ENCODE peak calls at places on chromosomes 4 and X, in six cellular contexts. One of them, this sample, is unnamed.

GRCh38 chr4:23041501-23041900 is 348.8 kb downstream of the GBA3 start:
- DNase-seq in stimulated activated CD4-positive, alpha-beta T cell treated with anti-CD3 and anti-CD28 coated beads, Interleukin-12 subunit alpha, Interleukin-12 subunit beta, amount 100 ng/mL, for 4 hours: no peak
- DNase-seq in HepG2: no peak
- DNase-seq in activated CD8-positive, alpha-beta T cell treated with anti-CD3 and anti-CD28 coated beads, Interleukin-2, amount 10 ng/mL, durations not matched to agents 7 days and 5 days: no peak
- DNase-seq in CD8-positive, alpha-beta memory T cell: no peak
- DNase-seq in stimulated activated naive CD4-positive, alpha-beta T cell: no peak
- DNase-seq in this sample: no peak

GRCh38 chr4:152265149-152265621 is 270.7 kb downstream of the FBXW7 start:
- DNase-seq in stimulated activated CD4-positive, alpha-beta T cell treated with anti-CD3 and anti-CD28 coated beads, Interleukin-12 subunit alpha, Interleukin-12 subunit beta, amount 100 ng/mL, for 4 hours: no peak
- DNase-seq in HepG2: peak; percentile 21
- DNase-seq in activated CD8-positive, alpha-beta T cell treated with anti-CD3 and anti-CD28 coated beads, Interleukin-2, amount 10 ng/mL, durations not matched to agents 7 days and 5 days: no peak
- DNase-seq in CD8-positive, alpha-beta memory T cell: no peak
- DNase-seq in stimulated activated naive CD4-positive, alpha-beta T cell: no peak
- DNase-seq in this sample: no peak

GRCh38 chr4:45931151-45931550 is 192.7 kb downstream of the GABRG1 start:
- DNase-seq in stimulated activated CD4-positive, alpha-beta T cell treated with anti-CD3 and anti-CD28 coated beads, Interleukin-12 subunit alpha, Interleukin-12 subunit beta, amount 100 ng/mL, for 4 hours: no peak
- DNase-seq in HepG2: no peak
- DNase-seq in activated CD8-positive, alpha-beta T cell treated with anti-CD3 and anti-CD28 coated beads, Interleukin-2, amount 10 ng/mL, durations not matched to agents 7 days and 5 days: no peak
- DNase-seq in CD8-positive, alpha-beta memory T cell: no peak
- DNase-seq in stimulated activated naive CD4-positive, alpha-beta T cell: no peak
- DNase-seq in this sample: no peak

GRCh38 chr4:107854326-107855030 is 29.7 kb downstream of the SGMS2 start:
- DNase-seq in stimulated activated CD4-positive, alpha-beta T cell treated with anti-CD3 and anti-CD28 coated beads, Interleukin-12 subunit alpha, Interleukin-12 subunit beta, amount 100 ng/mL, for 4 hours: no peak
- DNase-seq in HepG2: no peak
- DNase-seq in activated CD8-positive, alpha-beta T cell treated with anti-CD3 and anti-CD28 coated beads, Interleukin-2, amount 10 ng/mL, durations not matched to agents 7 days and 5 days: no peak
- DNase-seq in CD8-positive, alpha-beta memory T cell: no peak
- DNase-seq in stimulated activated naive CD4-positive, alpha-beta T cell: no peak
- DNase-seq in this sample: no peak

GRCh38 chr4:177339794-177340374 is 30.2 kb downstream of the NEIL3 start:
- DNase-seq in stimulated activated CD4-positive, alpha-beta T cell treated with anti-CD3 and anti-CD28 coated beads, Interleukin-12 subunit alpha, Interleukin-12 subunit beta, amount 100 ng/mL, for 4 hours: no peak
- DNase-seq in HepG2: peak; percentile 29
- DNase-seq in activated CD8-positive, alpha-beta T cell treated with anti-CD3 and anti-CD28 coated beads, Interleukin-2, amount 10 ng/mL, durations not matched to agents 7 days and 5 days: no peak
- DNase-seq in CD8-positive, alpha-beta memory T cell: no peak
- DNase-seq in stimulated activated naive CD4-positive, alpha-beta T cell: no peak
- DNase-seq in this sample: peak; percentile 39

GRCh38 chr4:3520796-3521600 is 11.2 kb downstream of the LRPAP1 start:
- DNase-seq in stimulated activated CD4-positive, alpha-beta T cell treated with anti-CD3 and anti-CD28 coated beads, Interleukin-12 subunit alpha, Interleukin-12 subunit beta, amount 100 ng/mL, for 4 hours: no peak
- DNase-seq in HepG2: no peak
- DNase-seq in activated CD8-positive, alpha-beta T cell treated with anti-CD3 and anti-CD28 coated beads, Interleukin-2, amount 10 ng/mL, durations not matched to agents 7 days and 5 days: no peak
- DNase-seq in CD8-positive, alpha-beta memory T cell: no peak
- DNase-seq in stimulated activated naive CD4-positive, alpha-beta T cell: no peak
- DNase-seq in this sample: no peak

GRCh38 chrX:30065226-30065625 is 150.1 kb upstream of the MAGEB2 start:
- DNase-seq in stimulated activated CD4-positive, alpha-beta T cell treated with anti-CD3 and anti-CD28 coated beads, Interleukin-12 subunit alpha, Interleukin-12 subunit beta, amount 100 ng/mL, for 4 hours: no peak
- DNase-seq in HepG2: no peak
- DNase-seq in activated CD8-positive, alpha-beta T cell treated with anti-CD3 and anti-CD28 coated beads, Interleukin-2, amount 10 ng/mL, durations not matched to agents 7 days and 5 days: no peak
- DNase-seq in CD8-positive, alpha-beta memory T cell: no peak
- DNase-seq in stimulated activated naive CD4-positive, alpha-beta T cell: no peak
- DNase-seq in this sample: no peak

GRCh38 chr4:13527983-13528822 is 16.1 kb downstream of the NKX3-2 start:
- DNase-seq in stimulated activated CD4-positive, alpha-beta T cell treated with anti-CD3 and anti-CD28 coated beads, Interleukin-12 subunit alpha, Interleukin-12 subunit beta, amount 100 ng/mL, for 4 hours: no peak
- DNase-seq in HepG2: no peak
- DNase-seq in activated CD8-positive, alpha-beta T cell treated with anti-CD3 and anti-CD28 coated beads, Interleukin-2, amount 10 ng/mL, durations not matched to agents 7 days and 5 days: no peak
- DNase-seq in CD8-positive, alpha-beta memory T cell: no peak
- DNase-seq in stimulated activated naive CD4-positive, alpha-beta T cell: no peak
- DNase-seq in this sample: no peak

GRCh38 chr4:112321768-112322684 is 24.9 kb downstream of the ALPK1 start:
- DNase-seq in stimulated activated CD4-positive, alpha-beta T cell treated with anti-CD3 and anti-CD28 coated beads, Interleukin-12 subunit alpha, Interleukin-12 subunit beta, amount 100 ng/mL, for 4 hours: peak; percentile 74
- DNase-seq in HepG2: peak; percentile 38
- DNase-seq in activated CD8-positive, alpha-beta T cell treated with anti-CD3 and anti-CD28 coated beads, Interleukin-2, amount 10 ng/mL, durations not matched to agents 7 days and 5 days: peak; percentile 89
- DNase-seq in CD8-positive, alpha-beta memory T cell: peak; percentile 76
- DNase-seq in stimulated activated naive CD4-positive, alpha-beta T cell: peak; percentile 60
- DNase-seq in this sample: peak; percentile 57

GRCh38 chr4:121253961-121254360 is 89.8 kb upstream of the TNIP3 start:
- DNase-seq in stimulated activated CD4-positive, alpha-beta T cell treated with anti-CD3 and anti-CD28 coated beads, Interleukin-12 subunit alpha, Interleukin-12 subunit beta, amount 100 ng/mL, for 4 hours: no peak
- DNase-seq in HepG2: no peak
- DNase-seq in activated CD8-positive, alpha-beta T cell treated with anti-CD3 and anti-CD28 coated beads, Interleukin-2, amount 10 ng/mL, durations not matched to agents 7 days and 5 days: peak; percentile 29
- DNase-seq in CD8-positive, alpha-beta memory T cell: peak; percentile 32
- DNase-seq in stimulated activated naive CD4-positive, alpha-beta T cell: no peak
- DNase-seq in this sample: no peak

GRCh38 chr4:1234296-1234695 is 14.6 kb downstream of the CTBP1 start:
- DNase-seq in stimulated activated CD4-positive, alpha-beta T cell treated with anti-CD3 and anti-CD28 coated beads, Interleukin-12 subunit alpha, Interleukin-12 subunit beta, amount 100 ng/mL, for 4 hours: no peak
- DNase-seq in HepG2: no peak
- DNase-seq in activated CD8-positive, alpha-beta T cell treated with anti-CD3 and anti-CD28 coated beads, Interleukin-2, amount 10 ng/mL, durations not matched to agents 7 days and 5 days: no peak
- DNase-seq in CD8-positive, alpha-beta memory T cell: no peak
- DNase-seq in stimulated activated naive CD4-positive, alpha-beta T cell: no peak
- DNase-seq in this sample: no peak